ENCODE peak calls at places on chromosomes 12 and 14, in six cellular contexts. X, E, Z, M, S and O are unnamed samples.

GRCh38 chr14:92427096-92427495 is 86.5 kb upstream of the RIN3 start:
- DNase-seq in X (no peak), E (no peak), Z (no peak), M (no peak), S (no peak), O (no peak)

GRCh38 chr14:102983496-102983895 is 61.0 kb downstream of the AMN start:
- DNase-seq in X (no peak), E (no peak), Z (no peak), M (no peak), S (no peak), O (peak)

GRCh38 chr12:128715485-128715884 is 108.3 kb downstream of the SLC15A4 start:
- DNase-seq in X (no peak), E (no peak), Z (no peak), M (no peak), S (no peak), O (no peak)

GRCh38 chr12:101173197-101173749 is 36.8 kb downstream of the SLC5A8 start:
- DNase-seq in X (no peak), E (no peak), Z (no peak), M (no peak), S (no peak), O (no peak)

GRCh38 chr12:121858662-121859572 is at the start of gene HPD:
- DNase-seq in X (peak), E (no peak), Z (no peak), M (no peak), S (peak), O (peak)

GRCh38 chr12:94603434-94604068 is 46.8 kb downstream of the TMCC3 start:
- DNase-seq in X (peak), E (peak), Z (no peak), M (no peak), S (peak), O (no peak)

GRCh38 chr12:100464529-100464928 is 9.1 kb upstream of the NR1H4 start:
- DNase-seq in X (no peak), E (no peak), Z (no peak), M (no peak), S (peak), O (no peak)

GRCh38 chr12:69254046-69254445 is 14.7 kb downstream of the CPSF6 start:
- DNase-seq in X (no peak), E (no peak), Z (no peak), M (no peak), S (peak), O (no peak)

GRCh38 chr14:20614038-20614840 is 23.1 kb upstream of the RNASE12 start:
- DNase-seq in X (no peak), E (peak), Z (no peak), M (no peak), S (no peak), O (no peak)

GRCh38 chr12:79592865-79593264 is 97.9 kb downstream of the PAWR start:
- DNase-seq in X (no peak), E (no peak), Z (no peak), M (no peak), S (no peak), O (no peak)

GRCh38 chr12:57591567-57592325 is 754 bp downstream of the PIP4K2C start:
- DNase-seq in X (peak), E (peak), Z (no peak), M (no peak), S (no peak), O (no peak)

GRCh38 chr14:75267141-75267601 is 11.5 kb upstream of the FOS start:
- DNase-seq in X (no peak), E (no peak), Z (peak), M (no peak), S (no peak), O (no peak)

GRCh38 chr14:63852271-63852816 is 460 bp upstream of the SYNE2 start:
- DNase-seq in X (no peak), E (no peak), Z (no peak), M (no peak), S (no peak), O (no peak)

GRCh38 chr12:48901278-48901677 is 24.0 kb downstream of the FKBP11 start:
- DNase-seq in X (no peak), E (no peak), Z (no peak), M (no peak), S (no peak), O (no peak)

GRCh38 chr12:75665216-75665615 is 153.8 kb upstream of the KRR1 start:
- DNase-seq in X (no peak), E (no peak), Z (no peak), M (no peak), S (peak), O (no peak)

GRCh38 chr12:85057370-85057963 is 21.3 kb downstream of the LRRIQ1 start:
- DNase-seq in X (peak), E (peak), Z (no peak), M (no peak), S (peak), O (no peak)

GRCh38 chr12:86723326-86723725 is 467.1 kb upstream of the MGAT4C start:
- DNase-seq in X (no peak), E (no peak), Z (no peak), M (no peak), S (no peak), O (no peak)

GRCh38 chr14:88698651-88699050 is 94.1 kb downstream of the EML5 start:
- DNase-seq in X (no peak), E (no peak), Z (no peak), M (no peak), S (no peak), O (no peak)

GRCh38 chr14:22059201-22059600 is 385.6 kb upstream of the OR4E1 start:
- DNase-seq in X (no peak), E (no peak), Z (no peak), M (no peak), S (no peak), O (no peak)

GRCh38 chr12:6086316-6086715 is 38.2 kb downstream of the VWF start:
- DNase-seq in X (no peak), E (no peak), Z (no peak), M (no peak), S (no peak), O (no peak)

GRCh38 chr12:88298014-88298682 is 156.0 kb downstream of the TMTC3 start:
- DNase-seq in X (no peak), E (no peak), Z (no peak), M (no peak), S (no peak), O (no peak)

GRCh38 chr14:74084277-74085046 is at the start of the genes ALDH6A1 and LIN52:
- DNase-seq in X (peak), E (peak), Z (peak), M (peak), S (peak), O (peak)
- TF ChIP-seq POLR2A in X (peak), E (peak), Z (no peak), M (peak), S (peak), O (peak)

DNA sequence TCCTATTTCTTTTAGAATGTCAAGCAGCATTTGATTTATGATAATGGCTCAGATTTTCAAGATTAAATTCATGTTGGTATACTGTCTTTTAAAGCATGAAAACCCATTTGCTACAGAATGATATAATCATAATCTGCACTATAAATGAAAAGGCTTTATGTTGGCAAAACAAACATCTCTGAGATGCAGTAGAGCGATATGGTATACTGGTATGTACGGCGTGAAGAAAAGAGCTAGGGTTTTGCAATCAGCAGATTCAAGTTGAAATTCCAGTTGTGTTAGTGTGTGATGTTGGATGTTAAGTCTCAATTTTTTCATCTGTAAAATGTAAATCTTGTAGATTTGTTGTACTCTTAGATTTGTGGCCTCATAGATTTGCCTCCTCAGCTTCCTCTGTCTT is 53.2 kb upstream of the DYRK2 start:
- DNase-seq in X (no peak), E (no peak), Z (no peak), M (no peak), S (no peak), O (no peak)
- TF ChIP-seq EP300 in X (no peak), E (no peak), Z (no peak), M (no peak), S (no peak), O (no peak)

GRCh38 chr12:105194947-105195346 is 41.0 kb downstream of the APPL2 start:
- DNase-seq in X (no peak), E (no peak), Z (no peak), M (no peak), S (no peak), O (no peak)
- TF ChIP-seq POLR2AphosphoS5 in X (no peak), E (no peak), Z (no peak), M (no peak), S (no peak), O (no peak)

DNA sequence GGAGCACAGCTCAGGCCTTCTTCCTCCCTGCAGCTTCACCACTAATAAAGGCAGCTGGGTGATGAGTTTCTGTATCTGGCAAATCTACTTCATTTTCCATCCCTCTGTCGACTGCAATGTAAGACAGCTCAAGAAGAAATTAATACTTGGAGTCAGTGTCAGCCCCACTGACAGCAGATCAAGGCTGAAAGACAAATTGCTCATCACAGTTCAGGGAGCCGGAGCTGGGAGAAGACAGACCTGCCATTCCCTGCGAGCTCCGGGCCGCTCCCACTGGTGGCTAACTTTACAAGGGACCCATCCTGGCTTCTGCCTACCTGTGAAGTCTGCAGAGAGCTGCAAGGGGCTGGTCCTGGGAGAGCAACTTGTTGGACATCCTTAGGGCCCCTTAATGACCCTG is 49.8 kb downstream of the CCDC60 start:
- DNase-seq in X (no peak), E (no peak), Z (no peak), M (no peak), S (no peak), O (no peak)
- TF ChIP-seq POLR2A in X (no peak), E (no peak), Z (no peak), M (no peak), S (no peak), O (no peak)

DNA sequence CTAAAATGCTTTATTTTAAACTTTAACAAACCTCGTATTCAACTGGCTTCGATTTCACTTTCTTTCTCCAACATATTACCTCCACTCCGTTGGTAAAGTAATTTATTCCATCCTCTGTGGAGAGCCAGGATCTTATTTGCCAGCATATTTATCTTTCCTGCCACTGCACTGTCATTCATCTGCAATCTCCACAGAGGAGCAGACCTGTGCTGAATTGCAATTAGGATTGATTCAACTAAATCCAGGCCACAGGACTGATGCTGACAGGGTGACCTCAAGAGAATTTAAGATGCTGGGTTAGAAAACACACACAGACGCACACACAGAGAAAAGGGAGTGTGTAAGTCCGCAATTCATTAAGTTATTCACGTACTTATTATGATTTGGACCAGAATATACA is 283.9 kb upstream of the FOXG1 start:
- DNase-seq in X (no peak), E (no peak), Z (no peak), M (no peak), S (no peak), O (no peak)
- TF ChIP-seq EP300 in X (no peak), E (no peak), Z (no peak), M (no peak), S (no peak), O (no peak)